ENCODE peak calls at places on chromosomes 11 and 22, in nine cellular contexts. A is WTC11, K is fibroblast of lung, P is PC-9, J is stomach, G is neural crest cell, H is brain microvascular endothelial cell, M is osteoblast, T is body of pancreas. X is an unnamed sample.

GRCh38 chr11:36142439-36142838 is 146.8 kb downstream of the COMMD9 start:
- DNase-seq in P (no peak), A (no peak), M (peak), T (no peak), J (no peak), H (no peak), K (no peak), G (no peak), X (peak)

GRCh38 chr11:83044958-83045712 is 26.6 kb downstream of the RAB30 start:
- DNase-seq in M (peak), A (no peak), J (no peak), H (peak), T (no peak), G (no peak), P (no peak), K (peak), X (no peak)

GRCh38 chr11:72609045-72609444 is 65.2 kb downstream of the PDE2A start:
- DNase-seq in H (no peak), K (peak), M (no peak), J (no peak), G (no peak), P (no peak), T (no peak), A (no peak), X (no peak)

GRCh38 chr11:73439002-73439843 is 63.0 kb downstream of the RELT start:
- DNase-seq in A (no peak), H (no peak), M (no peak), G (no peak), K (no peak), P (no peak), T (no peak), J (no peak), X (no peak)

GRCh38 chr11:127110542-127110941 is 110.0 kb upstream of the KIRREL3 start:
- DNase-seq in K (no peak), P (no peak), J (no peak), T (no peak), M (peak), G (no peak), H (no peak), A (no peak), X (no peak)

GRCh38 chr22:41831383-41831782 is 1.5 kb upstream of the SREBF2 start:
- DNase-seq in G (no peak), J (no peak), K (peak), H (no peak), M (no peak), A (no peak), P (no peak), T (no peak), X (no peak)

GRCh38 chr11:69907611-69908010 is 88.4 kb upstream of the FGF3 start:
- DNase-seq in M (peak), G (no peak), T (no peak), A (no peak), K (no peak), H (no peak), P (no peak), J (no peak), X (no peak)

GRCh38 chr22:19543970-19544708 is 19.9 kb upstream of the CLDN5 start:
- DNase-seq in M (peak), A (no peak), K (no peak), G (no peak), J (peak), T (no peak), H (no peak), P (no peak), X (no peak)

GRCh38 chr11:117604349-117604995 is 192.5 kb downstream of the DSCAML1 start:
- DNase-seq in P (no peak), T (peak), H (no peak), M (no peak), J (no peak), A (no peak), K (peak), G (no peak), X (no peak)

GRCh38 chr11:84390441-84391078 is 1104.4 kb upstream of the CCDC90B start:
- DNase-seq in K (no peak), P (peak), A (peak), H (no peak), G (no peak), M (no peak), J (no peak), T (no peak), X (no peak)

GRCh38 chr11:102914238-102915043 is 39.7 kb upstream of the MMP12 start:
- DNase-seq in T (peak), A (peak), J (no peak), M (peak), H (peak), K (peak), P (peak), G (no peak), X (no peak)

DNA sequence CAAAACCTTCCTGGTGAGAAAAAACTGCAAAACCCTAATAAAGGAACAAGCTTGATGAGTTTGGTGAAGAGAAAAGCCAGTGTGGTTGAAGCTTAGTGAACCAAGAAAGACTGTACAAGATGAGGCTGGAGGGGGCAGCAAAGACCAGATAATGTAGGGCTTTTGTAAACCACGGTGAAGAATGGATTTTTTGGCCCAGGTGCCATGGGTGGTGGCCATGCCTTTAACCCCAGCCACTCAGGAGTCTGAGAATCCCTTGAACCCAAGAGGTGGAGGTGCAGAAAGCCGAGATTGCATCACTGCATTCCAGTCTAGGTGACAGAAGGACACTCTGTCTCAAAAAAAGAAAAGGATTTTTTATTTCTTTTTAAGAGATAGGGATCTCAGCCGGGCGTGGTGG is 5.0 kb upstream of the ZDHHC5 start:
- DNase-seq in A (no peak), M (no peak), T (no peak), G (no peak), P (peak), K (no peak), J (no peak), H (no peak), X (no peak)
- TF ChIP-seq CTCF in A (no peak), M (peak), T (no peak), G (no peak), P (peak), K (no peak), J (no peak), H (no peak), X (no peak)

GRCh38 chr11:130620566-130620965 is 172.1 kb downstream of the ADAMTS15 start:
- DNase-seq in M (no peak), P (no peak), G (no peak), A (no peak), T (no peak), J (no peak), H (no peak), K (no peak), X (no peak)
- TF ChIP-seq CTCF in M (no peak), P (no peak), G (no peak), A (no peak), T (no peak), J (no peak), H (no peak), K (no peak), X (no peak)

GRCh38 chr22:50621948-50622722 is 5.8 kb downstream of the ARSA start:
- DNase-seq in J (peak), T (peak), K (no peak), P (no peak), G (no peak), H (no peak), A (no peak), M (no peak), X (no peak)
- TF ChIP-seq CTCF in J (no peak), T (no peak), K (peak), P (peak), G (no peak), H (peak), A (no peak), M (peak), X (no peak)

GRCh38 chr11:6273188-6273587 is 13.6 kb downstream of the CCKBR start:
- DNase-seq in G (no peak), A (no peak), T (no peak), K (no peak), M (no peak), P (no peak), H (no peak), J (no peak), X (no peak)
- TF ChIP-seq CTCF in G (no peak), A (no peak), T (no peak), K (no peak), M (no peak), P (no peak), H (no peak), J (no peak), X (no peak)

DNA sequence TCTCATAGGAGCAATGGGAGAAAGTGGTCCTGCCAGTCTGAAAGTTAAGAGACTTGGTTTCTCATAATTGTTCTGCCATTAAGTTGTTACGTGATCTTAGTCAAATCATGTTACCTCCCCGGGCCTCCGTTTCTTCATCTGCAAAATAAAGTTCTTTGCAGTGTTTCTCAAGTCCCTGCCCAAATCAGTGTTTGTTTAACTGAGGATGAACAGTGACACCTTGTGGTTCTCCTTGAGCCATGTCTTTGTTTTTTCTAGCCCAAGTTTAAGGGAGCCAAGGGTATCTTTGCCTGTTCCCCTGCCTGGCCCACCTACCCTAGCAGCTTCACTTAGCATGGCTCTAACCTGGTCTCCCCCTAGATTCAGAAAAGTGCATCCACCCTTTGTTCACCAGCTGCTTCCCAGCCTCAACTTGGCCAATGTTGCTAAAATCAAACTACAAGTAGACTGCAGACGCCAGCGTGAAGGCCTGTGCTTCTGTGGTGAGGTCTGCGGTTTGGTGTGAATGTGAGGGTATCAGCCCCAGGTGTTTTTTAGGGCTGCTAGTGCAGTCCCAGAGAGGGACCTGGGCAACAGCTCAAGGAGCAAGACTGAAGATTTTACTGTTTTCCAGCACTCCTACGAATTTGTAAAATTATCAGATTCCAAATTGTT is 35.5 kb downstream of the FZD4 start:
- DNase-seq in M (peak), J (no peak), A (peak), P (peak), G (no peak), T (no peak), K (peak), H (peak), X (no peak)
- TF ChIP-seq CTCF in M (peak), J (no peak), A (peak), P (peak), G (peak), T (no peak), K (peak), H (peak), X (peak)

GRCh38 chr11:365831-366230 is 3.5 kb upstream of the B4GALNT4 start:
- DNase-seq in G (no peak), P (no peak), J (no peak), K (no peak), M (no peak), H (no peak), A (no peak), T (no peak), X (no peak)

GRCh38 chr11:362642-363442 is 6.5 kb upstream of the B4GALNT4 start:
- DNase-seq in P (no peak), A (no peak), M (peak), G (no peak), K (no peak), J (no peak), T (no peak), H (no peak), X (peak)

GRCh38 chr11:360326-361280 is 8.7 kb upstream of the B4GALNT4 start:
- DNase-seq in P (no peak), H (no peak), G (no peak), T (no peak), J (no peak), M (peak), K (no peak), A (no peak), X (no peak)

GRCh38 chr11:364991-365390 is 4.3 kb upstream of the B4GALNT4 start:
- DNase-seq in K (no peak), M (peak), T (no peak), A (no peak), J (no peak), H (no peak), P (no peak), G (no peak), X (no peak)

GRCh38 chr11:363948-364761 is 5.1 kb upstream of the B4GALNT4 start:
- DNase-seq in J (peak), T (peak), M (peak), K (no peak), G (no peak), A (peak), P (peak), H (no peak), X (no peak)
- TF ChIP-seq CTCF in J (no peak), T (peak), M (no peak), K (no peak), G (peak), A (peak), P (peak), H (peak), X (peak)

DNA sequence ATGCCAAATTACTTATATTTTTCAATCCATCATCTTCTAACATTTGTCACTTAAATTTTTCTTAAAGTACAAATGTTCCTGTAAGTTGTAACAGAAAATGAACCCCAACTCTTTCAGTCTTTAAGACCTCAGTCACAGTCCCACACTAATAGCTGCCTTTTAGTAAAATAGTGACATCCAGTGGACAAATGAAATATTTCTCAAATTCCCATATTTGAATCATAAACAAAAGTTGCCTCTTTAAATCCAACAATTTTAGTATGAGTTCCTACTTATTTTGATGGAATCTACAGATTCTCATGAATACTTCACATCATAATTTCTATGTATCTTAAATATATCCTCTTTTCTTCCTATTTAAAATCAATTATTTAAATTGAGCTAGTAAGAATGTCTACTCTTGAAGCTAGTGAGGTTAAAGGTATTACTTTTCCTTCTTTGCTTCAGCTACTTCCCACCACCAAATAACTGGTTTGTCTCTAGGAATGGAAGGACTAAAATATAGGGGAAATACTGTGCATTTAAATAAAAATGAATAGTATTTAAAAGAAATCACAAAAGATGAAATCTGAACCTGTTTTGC is 9.2 kb downstream of the LIN7C start:
- DNase-seq in T (no peak), A (no peak), H (no peak), K (peak), G (no peak), P (no peak), M (no peak), J (no peak), X (no peak)
- TF ChIP-seq CTCF in T (peak), A (no peak), H (peak), K (peak), G (peak), P (peak), M (peak), J (no peak), X (peak)

GRCh38 chr11:13288375-13289029 is 10.9 kb downstream of the BMAL1 start:
- DNase-seq in A (no peak), K (peak), J (no peak), M (peak), H (peak), P (no peak), T (no peak), G (no peak), X (no peak)

GRCh38 chr11:13287026-13287425 is 9.4 kb downstream of the BMAL1 start:
- DNase-seq in P (no peak), M (no peak), A (no peak), J (no peak), H (no peak), G (no peak), K (no peak), T (no peak), X (no peak)

GRCh38 chr11:13290221-13290980 is 12.8 kb downstream of the BMAL1 start:
- DNase-seq in A (no peak), T (no peak), J (no peak), K (no peak), G (no peak), M (no peak), H (no peak), P (no peak), X (no peak)

GRCh38 chr11:13287681-13288080 is 10.1 kb downstream of the BMAL1 start:
- DNase-seq in T (no peak), P (no peak), H (no peak), J (no peak), M (peak), A (no peak), K (no peak), G (no peak), X (no peak)

DNA sequence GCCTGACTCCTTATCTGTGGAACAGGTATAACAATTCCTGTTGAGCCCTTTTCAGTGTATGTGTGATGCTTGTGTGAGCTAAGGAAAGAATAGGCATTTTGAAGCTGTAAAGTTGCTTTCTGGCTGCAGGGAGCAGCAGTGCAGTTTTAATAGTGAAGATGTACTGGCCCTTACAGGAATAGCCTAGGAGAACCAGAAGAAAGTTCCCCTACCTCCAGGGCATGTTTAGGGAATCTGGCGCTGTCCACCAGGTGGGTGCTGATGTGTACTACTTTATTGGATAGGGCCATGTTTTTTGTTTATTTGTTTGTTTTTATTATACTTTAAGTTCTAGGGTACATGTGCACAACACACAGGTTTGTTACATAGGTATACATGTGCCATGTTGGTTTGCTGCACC is 11.5 kb downstream of the BMAL1 start:
- DNase-seq in P (no peak), J (no peak), H (peak), A (peak), K (peak), T (peak), G (no peak), M (peak), X (no peak)
- TF ChIP-seq CTCF in P (no peak), J (no peak), H (peak), A (no peak), K (no peak), T (no peak), G (no peak), M (no peak), X (no peak)

GRCh38 chr11:107752954-107753822 is 41.3 kb upstream of the SLN start:
- DNase-seq in K (no peak), M (peak), A (no peak), G (no peak), T (no peak), J (no peak), P (no peak), H (no peak), X (no peak)

GRCh38 chr11:107756553-107756952 is 44.7 kb upstream of the SLN start:
- DNase-seq in J (no peak), T (no peak), A (no peak), P (no peak), H (no peak), G (no peak), M (no peak), K (no peak), X (no peak)

GRCh38 chr11:107752508-107752907 is 40.7 kb upstream of the SLN start:
- DNase-seq in H (no peak), J (no peak), K (no peak), T (no peak), P (no peak), M (no peak), A (no peak), G (no peak), X (no peak)

GRCh38 chr11:107757661-107758060 is 45.8 kb upstream of the SLN start:
- DNase-seq in A (no peak), K (no peak), G (no peak), P (no peak), J (no peak), T (no peak), M (no peak), H (no peak), X (no peak)
- TF ChIP-seq CTCF in A (no peak), K (no peak), G (no peak), P (no peak), J (no peak), T (no peak), M (peak), H (peak), X (no peak)

X was measured in glutamatergic neuron.